ENCODE peak calls at places on chromosomes 3 and 15, in six cellular contexts. F is fibroblast of lung; Q is CD8-positive, alpha-beta memory T cell; L is lung microvascular endothelial cell; U is glutamatergic neuron; Y is iris pigment epithelial cell. N is an unnamed sample.

GRCh38 chr3:194556086-194557056 is 69.6 kb upstream of the ATP13A3 start:
- DNase-seq in F (no peak), Q (no peak), L (peak), U (no peak), Y (peak), N (no peak)

GRCh38 chr15:67882487-67883227 is 42.8 kb upstream of the RNU6-1 start:
- DNase-seq in F (no peak), Q (no peak), L (no peak), U (no peak), Y (peak), N (no peak)

GRCh38 chr15:87582169-87582568 is 674.4 kb downstream of the NTRK3 start:
- DNase-seq in F (no peak), Q (no peak), L (no peak), U (no peak), Y (no peak), N (no peak)

GRCh38 chr3:190323241-190323617 is 983 bp upstream of the CLDN1 start:
- DNase-seq in F (no peak), Q (no peak), L (no peak), U (no peak), Y (no peak), N (no peak)

GRCh38 chr15:51844747-51845426 is 15.4 kb downstream of the TMOD3 start:
- DNase-seq in F (no peak), Q (no peak), L (peak), U (no peak), Y (peak), N (no peak)

GRCh38 chr3:189863031-189863430 is 231.8 kb downstream of the TP63 start:
- DNase-seq in F (no peak), Q (no peak), L (no peak), U (no peak), Y (no peak), N (no peak)

GRCh38 chr3:124998247-124998630 is 57.6 kb downstream of the HEG1 start:
- DNase-seq in F (no peak), Q (no peak), L (no peak), U (no peak), Y (no peak), N (no peak)

GRCh38 chr15:93759626-93760025 is 471.7 kb upstream of the MCTP2 start:
- DNase-seq in F (no peak), Q (no peak), L (no peak), U (no peak), Y (no peak), N (no peak)

GRCh38 chr3:109018828-109019227 is 65.1 kb upstream of the GUCA1C start:
- DNase-seq in F (no peak), Q (no peak), L (no peak), U (no peak), Y (no peak), N (no peak)

GRCh38 chr3:55742027-55742710 is 255.1 kb upstream of the WNT5A start:
- DNase-seq in F (no peak), Q (no peak), L (no peak), U (no peak), Y (no peak), N (no peak)

GRCh38 chr15:92449476-92449875 is 55.8 kb downstream of the ST8SIA2 start:
- DNase-seq in F (peak), Q (no peak), L (no peak), U (no peak), Y (peak), N (no peak)

GRCh38 chr15:57156210-57156887 is 220.0 kb upstream of the CGNL1 start:
- DNase-seq in F (no peak), Q (no peak), L (no peak), U (no peak), Y (no peak), N (no peak)

GRCh38 chr3:82610236-82610635 is 848.8 kb upstream of the GBE1 start:
- DNase-seq in F (no peak), Q (no peak), L (no peak), U (no peak), Y (no peak), N (no peak)

GRCh38 chr15:89649013-89649625 is 6.1 kb downstream of the KIF7 start:
- DNase-seq in F (no peak), Q (no peak), L (no peak), U (no peak), Y (no peak), N (no peak)

GRCh38 chr3:155428558-155428957 is 135.1 kb upstream of the STRIT1 start:
- DNase-seq in F (peak), Q (no peak), L (no peak), U (no peak), Y (peak), N (peak)

GRCh38 chr3:4394567-4394966 is 72.5 kb downstream of the SUMF1 start:
- DNase-seq in F (no peak), Q (no peak), L (no peak), U (no peak), Y (no peak), N (no peak)

GRCh38 chr15:98321916-98322315 is 326.4 kb upstream of the IGF1R start:
- DNase-seq in F (no peak), Q (no peak), L (no peak), U (peak), Y (no peak), N (no peak)

GRCh38 chr3:29919551-29919950 is 638.7 kb downstream of the RBMS3 start:
- DNase-seq in F (no peak), Q (no peak), L (no peak), U (no peak), Y (no peak), N (no peak)

GRCh38 chr15:73915085-73915484 is 11.2 kb upstream of the LOXL1 start:
- DNase-seq in F (peak), Q (no peak), L (no peak), U (no peak), Y (peak), N (no peak)

GRCh38 chr3:109050591-109051167 is 67.3 kb downstream of the MORC1 start:
- DNase-seq in F (peak), Q (no peak), L (peak), U (peak), Y (peak), N (no peak)

GRCh38 chr3:146350852-146351251 is 99.9 kb upstream of the PLSCR4 start:
- DNase-seq in F (no peak), Q (no peak), L (no peak), U (no peak), Y (no peak), N (no peak)

GRCh38 chr3:161117646-161118045 is 12.5 kb upstream of the B3GALNT1 start:
- DNase-seq in F (no peak), Q (no peak), L (peak), U (no peak), Y (no peak), N (no peak)

N was measured in GOT3.